ENCODE peak calls at places on chromosomes 5 and 9, in five cellular contexts. W, L, O, I and Z are unnamed samples. For H3K36me3 and H3K4me1, the result is how much of the 10 kb centered on the place peaks cover.

GRCh38 chr5:543755-544674 is 19.8 kb upstream of the SLC9A3 start:
- DNase-seq in I (peak), L (peak), W (peak), O (no peak), Z (peak)

GRCh38 chr9:98775831-98776441 is 20.4 kb downstream of the ANKS6 start:
- DNase-seq in L (no peak), O (no peak), I (no peak), W (no peak), Z (no peak)

GRCh38 chr5:103490340-103490739 is 72.2 kb downstream of the NUDT12 start:
- DNase-seq in W (no peak), I (no peak), O (no peak), L (no peak), Z (no peak)

GRCh38 chr5:128245974-128246373 is 162.4 kb downstream of the SLC12A2 start:
- DNase-seq in L (no peak), O (no peak), I (no peak), W (no peak), Z (no peak)

GRCh38 chr9:12878342-12878978 is 103.6 kb downstream of the LURAP1L start:
- DNase-seq in O (no peak), L (no peak), W (no peak), I (no peak), Z (no peak)

GRCh38 chr9:109295475-109296110 is 25.3 kb downstream of the EPB41L4B start:
- DNase-seq in L (no peak), O (no peak), W (no peak), I (no peak), Z (no peak)

GRCh38 chr9:14910178-14910805 is at the start of gene FREM1:
- DNase-seq in I (peak), O (peak), L (no peak), W (peak), Z (peak)

GRCh38 chr5:149550608-149551226 is 522 bp downstream of the CSNK1A1 start:
- DNase-seq in W (no peak), L (no peak), I (peak), O (no peak), Z (peak)

GRCh38 chr5:143566139-143566538 is 162.7 kb upstream of the NR3C1 start:
- DNase-seq in W (no peak), O (peak), L (no peak), I (no peak), Z (no peak)

GRCh38 chr9:29319727-29320513 is 1746.6 kb upstream of the C9orf72 start:
- DNase-seq in W (no peak), L (no peak), I (no peak), O (no peak), Z (no peak)

GRCh38 chr9:88056876-88057275 is 81.4 kb downstream of the SPATA31C2 start:
- DNase-seq in I (no peak), L (no peak), O (no peak), W (no peak), Z (no peak)

GRCh38 chr9:75238311-75238976 is 150.1 kb downstream of the OSTF1 start:
- DNase-seq in L (no peak), W (no peak), I (no peak), O (no peak), Z (peak)

GRCh38 chr9:129206401-129206800 is 28.3 kb upstream of the IER5L start:
- DNase-seq in O (no peak), W (no peak), I (no peak), L (no peak), Z (no peak)

GRCh38 chr9:78541868-78542267 is 244.9 kb downstream of the PSAT1 start:
- DNase-seq in I (no peak), W (no peak), O (no peak), L (no peak), Z (no peak)

GRCh38 chr5:77882670-77883257 is 106.6 kb upstream of the TBCA start:
- DNase-seq in W (no peak), O (no peak), I (no peak), L (no peak), Z (no peak)

GRCh38 chr9:29432191-29432590 is 1858.9 kb upstream of the C9orf72 start:
- DNase-seq in I (no peak), L (no peak), W (no peak), O (no peak), Z (no peak)

GRCh38 chr5:80662108-80662507 is 7.3 kb upstream of the DHFR start:
- DNase-seq in W (no peak), I (no peak), O (no peak), L (no peak), Z (no peak)

GRCh38 chr9:120856700-120857099 is 14.0 kb upstream of the PSMD5 start:
- DNase-seq in W (no peak), L (no peak), I (no peak), O (no peak), Z (peak)

GRCh38 chr9:128245293-128246151 is 30.3 kb downstream of the GOLGA2 start:
- DNase-seq in I (peak), O (no peak), L (no peak), W (no peak), Z (no peak)

GRCh38 chr5:95864944-95865504 is 42.5 kb upstream of the GLRX start:
- DNase-seq in I (no peak), W (no peak), O (no peak), L (no peak), Z (peak)

GRCh38 chr5:33891731-33892418 is at the start of gene ADAMTS12:
- DNase-seq in O (peak), I (peak), W (no peak), L (peak), Z (peak)

GRCh38 chr9:137156567-137157375 is 13.1 kb downstream of the LRRC26 start:
- DNase-seq in L (no peak), W (no peak), O (peak), I (no peak), Z (peak)

GRCh38 chr5:137619191-137619870 is 116.6 kb downstream of the KLHL3 start:
- DNase-seq in O (no peak), L (no peak), I (peak), W (no peak), Z (no peak)

GRCh38 chr9:111038336-111039202 is at the start of gene LPAR1:
- DNase-seq in W (peak), L (peak), I (peak), O (peak), Z (peak)

GRCh38 chr5:126694403-126694802 is 82.5 kb upstream of the LMNB1 start:
- DNase-seq in I (no peak), W (no peak), O (no peak), L (no peak), Z (no peak)

DNA sequence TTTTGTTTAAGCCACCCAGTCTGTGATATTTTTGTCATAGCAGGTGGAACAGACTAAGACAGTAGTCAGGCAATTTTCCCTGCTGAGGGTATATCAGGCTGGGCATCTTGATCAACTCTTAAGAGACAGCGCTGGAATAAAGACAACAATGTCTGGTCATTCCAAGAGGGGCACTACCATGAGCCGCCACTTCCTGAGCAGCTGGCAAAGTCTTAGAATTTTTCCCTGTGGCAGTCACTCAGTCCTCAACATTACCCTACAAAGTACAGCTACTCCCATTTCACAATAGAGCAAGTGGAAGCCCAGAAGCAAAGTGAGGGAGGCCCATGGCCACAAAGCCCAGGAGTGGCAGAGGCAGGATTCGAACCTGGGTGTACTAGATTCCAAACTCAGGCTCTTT is 74.8 kb downstream of the SH3PXD2B start:
- DNase-seq in L (no peak), I (no peak), O (no peak), W (no peak), Z (no peak)
- H3K36me3 ChIP-seq in L (half or more), I (under half), O (under half), W (under half), Z (under half)

GRCh38 chr5:117486879-117487391 is 912.3 kb upstream of the SEMA6A start:
- DNase-seq in I (no peak), O (no peak), L (no peak), W (no peak), Z (peak)

GRCh38 chr5:117494208-117494607 is 919.6 kb upstream of the SEMA6A start:
- DNase-seq in L (no peak), O (no peak), I (no peak), W (no peak), Z (no peak)

GRCh38 chr5:117487556-117487955 is 912.9 kb upstream of the SEMA6A start:
- DNase-seq in L (no peak), W (no peak), O (no peak), I (no peak), Z (no peak)

GRCh38 chr5:117486291-117486690 is 911.7 kb upstream of the SEMA6A start:
- DNase-seq in W (no peak), O (no peak), L (no peak), I (no peak), Z (no peak)

GRCh38 chr5:117488976-117489500 is 914.4 kb upstream of the SEMA6A start:
- DNase-seq in W (no peak), O (no peak), I (no peak), L (no peak), Z (no peak)
- H3K4me1 ChIP-seq in W (under half), O (under half), I (under half), L (under half), Z (under half)

GRCh38 chr5:54756301-54756700 is 229.1 kb downstream of the ESM1 start:
- DNase-seq in W (no peak), I (no peak), O (no peak), L (no peak), Z (no peak)
- TF ChIP-seq EP300 in W (no peak), I (no peak), O (no peak), L (no peak), Z (no peak)

DNA sequence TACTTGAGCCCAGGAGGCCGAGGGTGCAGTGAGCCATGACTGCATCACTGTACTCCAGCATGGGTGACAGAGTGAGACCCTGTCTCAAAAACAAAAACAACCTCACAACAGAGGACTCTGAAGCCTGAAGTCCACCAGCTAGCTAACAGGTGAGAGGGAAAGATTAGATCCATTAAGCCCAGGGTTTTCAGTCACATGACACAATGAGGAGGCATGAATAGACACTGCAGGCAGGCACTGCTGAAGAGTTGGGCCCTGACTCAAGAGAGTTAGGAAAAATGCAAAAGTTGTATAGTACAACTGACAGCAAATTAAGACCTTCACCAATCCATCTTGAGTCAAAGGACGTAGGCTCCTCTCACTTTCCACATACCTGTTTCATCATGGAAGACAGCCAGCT is 64.9 kb downstream of the IARS1 start:
- DNase-seq in O (no peak), I (no peak), L (no peak), W (no peak), Z (no peak)
- H3K36me3 ChIP-seq in O (half or more), I (under half), L (under half), W (under half), Z (under half)

DNA sequence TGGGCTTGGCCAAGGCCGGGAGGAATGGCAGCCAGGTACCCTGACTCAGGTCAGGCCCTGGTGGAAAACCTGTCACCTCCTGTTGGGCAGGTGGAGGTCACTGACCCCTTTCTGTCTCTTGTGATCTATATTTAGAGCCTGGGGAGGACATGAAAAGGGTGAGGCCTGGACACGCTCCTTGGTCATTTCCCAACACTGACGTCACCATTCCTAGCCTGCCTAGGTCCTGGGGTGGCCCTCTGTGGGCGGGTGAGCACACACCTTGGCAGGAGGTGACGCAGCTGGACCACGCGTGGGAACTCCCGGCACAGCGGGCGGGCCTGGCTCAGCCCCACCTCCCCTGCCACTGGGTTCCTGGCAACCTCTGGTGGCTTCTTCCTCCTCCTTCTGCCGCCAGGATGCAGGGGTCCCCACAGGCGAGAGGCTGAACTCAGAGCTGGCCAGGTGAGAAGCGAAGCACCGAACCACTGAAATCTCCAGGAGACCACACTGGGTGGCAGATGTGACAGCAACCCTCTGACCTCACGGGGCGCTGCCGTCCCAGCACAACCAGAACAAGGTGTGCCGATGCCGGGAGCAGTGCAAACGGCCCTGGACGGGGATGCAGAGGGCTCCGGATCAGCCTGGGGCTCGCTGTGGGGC is 6.4 kb upstream of the RALGDS start:
- DNase-seq in W (no peak), I (peak), O (peak), L (no peak), Z (peak)
- H3K4me1 ChIP-seq in W (under half), I (under half), O (half or more), L (half or more), Z (under half)

DNA sequence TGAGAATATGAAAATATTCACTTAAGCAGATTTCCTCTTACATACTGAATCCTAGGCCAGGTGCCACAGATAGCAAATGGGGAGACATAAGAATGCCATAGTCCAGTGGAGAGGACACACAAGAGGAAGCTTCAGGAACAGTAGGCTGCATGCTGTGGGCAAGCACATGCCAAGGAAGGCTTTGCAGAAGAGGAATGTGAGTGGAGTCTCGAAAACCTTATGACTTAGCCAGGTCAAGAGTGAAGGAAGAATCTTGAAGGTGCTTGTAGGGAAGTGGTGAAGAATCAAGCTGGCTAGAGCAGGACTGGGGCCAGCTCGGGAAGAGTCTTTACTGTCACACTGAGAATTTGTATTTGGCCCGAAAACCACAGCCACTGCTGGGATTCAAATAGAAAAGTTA is 20.4 kb downstream of the RPS23 start:
- DNase-seq in L (no peak), W (no peak), I (no peak), O (no peak), Z (no peak)
- TF ChIP-seq EP300 in L (no peak), W (no peak), I (no peak), O (no peak), Z (no peak)